ENCODE peak calls at places on chromosome 4, in seven cellular contexts. O, S, D, B, P, G and I are unnamed samples.

GRCh38 chr4:89419121-89419695 is 111.6 kb upstream of the GPRIN3 start:
- DNase-seq in G (no peak), B (no peak), D (no peak), O (no peak), S (no peak), P (no peak), I (no peak)

GRCh38 chr4:2388430-2389182 is 29.8 kb downstream of the ZFYVE28 start:
- DNase-seq in P (no peak), O (no peak), B (no peak), D (no peak), G (no peak), S (no peak), I (no peak)

GRCh38 chr4:176377705-176378302 is 58.0 kb downstream of the SPCS3 start:
- DNase-seq in P (no peak), S (no peak), O (peak; percentile 32), G (no peak), B (peak; percentile 18), D (no peak), I (no peak)

GRCh38 chr4:38141808-38142500 is 181.8 kb downstream of the PTTG2 start:
- DNase-seq in G (no peak), D (no peak), P (no peak), S (no peak), O (peak; percentile 86), B (no peak), I (peak; percentile 74)

GRCh38 chr4:181418491-181418890 is 824.7 kb upstream of the TENM3 start:
- DNase-seq in G (no peak), B (no peak), D (no peak), O (no peak), S (peak; percentile 91), P (no peak), I (no peak)

GRCh38 chr4:76585270-76585669 is 150.2 kb downstream of the SHROOM3 start:
- DNase-seq in S (no peak), D (no peak), G (no peak), B (no peak), O (peak; percentile 29), P (no peak), I (no peak)

GRCh38 chr4:151045907-151046306 is 30.8 kb upstream of the LRBA start:
- DNase-seq in B (peak; percentile 52), S (peak; percentile 36), G (no peak), D (no peak), O (peak; percentile 8), P (no peak), I (peak; percentile 18)

GRCh38 chr4:115154826-115155225 is 41.4 kb upstream of the NDST4 start:
- DNase-seq in O (no peak), B (no peak), G (no peak), S (no peak), D (no peak), P (peak; percentile 10), I (no peak)

GRCh38 chr4:122898370-122899150 is 23.8 kb downstream of the NUDT6 start:
- DNase-seq in B (no peak), P (no peak), O (peak; percentile 95), S (no peak), D (no peak), G (no peak), I (peak; percentile 95)

GRCh38 chr4:165079476-165079875 is 25.8 kb downstream of the TRIM75 start:
- DNase-seq in S (peak; percentile 77), P (no peak), B (peak; percentile 26), G (no peak), D (no peak), O (peak; percentile 54), I (peak; percentile 11)

GRCh38 chr4:15913631-15913970 is 24.9 kb downstream of the FGFBP1 start:
- DNase-seq in B (no peak), D (no peak), S (no peak), P (no peak), G (no peak), O (peak; percentile 98), I (peak; percentile 93)

GRCh38 chr4:14716622-14717021 is 285.7 kb upstream of the CPEB2 start:
- DNase-seq in P (no peak), D (no peak), O (no peak), B (no peak), G (no peak), S (no peak), I (no peak)

GRCh38 chr4:142565771-142566170 is 280.3 kb downstream of the INPP4B start:
- DNase-seq in S (no peak), O (no peak), P (no peak), B (no peak), G (no peak), D (peak; percentile 23), I (no peak)

GRCh38 chr4:127304356-127304755 is 328.4 kb upstream of the INTU start:
- DNase-seq in D (no peak), P (no peak), G (no peak), O (peak; percentile 33), B (no peak), S (no peak), I (peak; percentile 15)

GRCh38 chr4:84722720-84723119 is 139.8 kb downstream of the CDS1 start:
- DNase-seq in D (no peak), B (no peak), P (no peak), G (no peak), S (no peak), O (no peak), I (no peak)

GRCh38 chr4:157141976-157142375 is 66.0 kb downstream of the GLRB start:
- DNase-seq in P (no peak), O (no peak), G (no peak), D (no peak), B (no peak), S (no peak), I (no peak)

GRCh38 chr4:54109226-54110018 is 9.5 kb downstream of the GSX2 start:
- DNase-seq in P (no peak), G (no peak), O (no peak), D (no peak), B (no peak), S (no peak), I (no peak)

GRCh38 chr4:87058272-87059073 is 123.7 kb downstream of the AFF1 start:
- DNase-seq in B (peak; percentile 32), S (no peak), G (no peak), O (peak; percentile 70), D (no peak), P (no peak), I (peak; percentile 63)

GRCh38 chr4:113978105-113978504 is 1.3 kb downstream of the ARSJ start:
- DNase-seq in P (no peak), B (no peak), O (no peak), S (no peak), D (no peak), G (no peak), I (no peak)

GRCh38 chr4:188976644-188977115 is 837.4 kb downstream of the TRIML1 start:
- DNase-seq in D (no peak), B (no peak), S (peak; percentile 69), P (peak; percentile 4), O (peak; percentile 71), G (peak; percentile 53), I (peak; percentile 69)

GRCh38 chr4:76435689-76436176 is 704 bp downstream of the SHROOM3 start:
- DNase-seq in G (no peak), P (no peak), D (no peak), B (no peak), O (peak; percentile 41), S (no peak), I (no peak)

GRCh38 chr4:138697771-138698170 is 317.8 kb upstream of the NOCT start:
- DNase-seq in B (no peak), G (no peak), D (no peak), S (no peak), O (no peak), P (no peak), I (no peak)

GRCh38 chr4:158566860-158567259 is 45.2 kb downstream of the RXFP1 start:
- DNase-seq in G (no peak), B (no peak), D (no peak), S (no peak), P (no peak), O (no peak), I (no peak)

GRCh38 chr4:3709846-3710441 is 56.2 kb upstream of the ADRA2C start:
- DNase-seq in B (no peak), O (no peak), D (no peak), P (no peak), S (no peak), G (no peak), I (no peak)

GRCh38 chr4:51843309-51844156 is 580 bp downstream of the DCUN1D4 start:
- DNase-seq in D (no peak), O (peak; percentile 54), B (peak; percentile 82), S (peak; percentile 35), G (peak; percentile 82), P (peak; percentile 5), I (no peak)

GRCh38 chr4:113256946-113257345 is 207.5 kb downstream of the ANK2 start:
- DNase-seq in D (no peak), B (no peak), S (no peak), P (no peak), O (no peak), G (no peak), I (no peak)

GRCh38 chr4:38898245-38898644 is 30.6 kb downstream of the FAM114A1 start:
- DNase-seq in O (no peak), S (no peak), B (no peak), G (no peak), P (no peak), D (no peak), I (no peak)

GRCh38 chr4:89434364-89434988 is 126.9 kb upstream of the GPRIN3 start:
- DNase-seq in B (peak; percentile 35), P (no peak), G (no peak), O (peak; percentile 25), D (no peak), S (peak; percentile 25), I (peak; percentile 34)

GRCh38 chr4:100929753-100930152 is 411.9 kb upstream of the EMCN start:
- DNase-seq in G (no peak), B (no peak), O (no peak), D (no peak), P (peak; percentile 74), S (peak; percentile 40), I (no peak)

GRCh38 chr4:17511041-17511949 is 595 bp downstream of the QDPR start:
- DNase-seq in B (peak; percentile 48), O (peak; percentile 34), P (peak; percentile 9), D (no peak), G (peak; percentile 63), S (peak; percentile 17), I (peak; percentile 17)

GRCh38 chr4:72564184-72564583 is 4.8 kb downstream of the ADAMTS3 start:
- DNase-seq in B (no peak), O (peak; percentile 11), S (no peak), D (no peak), G (no peak), P (no peak), I (peak; percentile 58)

GRCh38 chr4:94135701-94136100 is 72.0 kb upstream of the SMARCAD1 start:
- DNase-seq in P (no peak), B (no peak), G (no peak), D (no peak), S (no peak), O (no peak), I (no peak)

GRCh38 chr4:185312699-185313098 is 83.0 kb downstream of the LRP2BP start:
- DNase-seq in G (no peak), P (no peak), B (no peak), O (no peak), D (no peak), S (no peak), I (no peak)

GRCh38 chr4:113293043-113293560 is 243.6 kb downstream of the ANK2 start:
- DNase-seq in G (no peak), P (no peak), B (no peak), O (peak; percentile 36), D (no peak), S (no peak), I (no peak)

GRCh38 chr4:77332696-77333270 is 175.8 kb downstream of the CCNG2 start:
- DNase-seq in B (no peak), G (no peak), S (no peak), P (no peak), D (no peak), O (no peak), I (peak; percentile 60)